ENCODE peak calls at places on chromosomes 7 and 10, in seven cellular contexts. E, H, K, R, W, A and F are unnamed samples.

GRCh38 chr10:71773221-71773971 is at the start of gene VSIR:
- DNase-seq in R (peak; percentile 64), E (peak; percentile 83), A (peak; percentile 95), H (peak; percentile 84), W (peak; percentile 94), K (peak; percentile 82), F (peak; percentile 94)

GRCh38 chr10:35855155-35855947 is 213.3 kb upstream of the FZD8 start:
- DNase-seq in K (no peak), A (no peak), H (no peak), W (no peak), R (peak; percentile 12), E (no peak), F (no peak)

GRCh38 chr10:78830062-78830974 is 238.4 kb upstream of the ZMIZ1 start:
- DNase-seq in W (no peak), R (peak; percentile 64), E (peak; percentile 27), H (no peak), A (no peak), K (no peak), F (no peak)

GRCh38 chr7:117297606-117298005 is 25.3 kb downstream of the WNT2 start:
- DNase-seq in R (no peak), W (no peak), H (no peak), K (no peak), E (no peak), A (no peak), F (no peak)

GRCh38 chr10:91567815-91568214 is 65.1 kb downstream of the PPP1R3C start:
- DNase-seq in R (peak; percentile 58), W (no peak), E (no peak), A (no peak), H (no peak), K (no peak), F (no peak)

GRCh38 chr10:113692271-113692670 is 12.6 kb downstream of the CASP7 start:
- DNase-seq in W (no peak), K (no peak), H (no peak), R (no peak), E (no peak), A (no peak), F (no peak)

GRCh38 chr7:22867589-22867988 is 44.9 kb upstream of the TOMM7 start:
- DNase-seq in R (no peak), W (no peak), A (no peak), K (no peak), H (no peak), E (no peak), F (no peak)

GRCh38 chr10:68876919-68877250 is 24.2 kb upstream of the DDX50 start:
- DNase-seq in H (no peak), W (peak; percentile 37), A (no peak), R (no peak), K (no peak), E (no peak), F (no peak)

GRCh38 chr7:36565792-36566356 is 158.4 kb downstream of the AOAH start:
- DNase-seq in R (peak; percentile 8), A (no peak), E (no peak), K (peak; percentile 67), W (no peak), H (no peak), F (no peak)

GRCh38 chr7:73985737-73986141 is 42.2 kb upstream of the ELN start:
- DNase-seq in H (no peak), K (no peak), R (no peak), E (no peak), W (no peak), A (no peak), F (no peak)
- TF ChIP-seq CTCF in H (no peak), K (no peak), R (no peak), E (no peak), W (no peak), A (no peak), F (no peak)

DNA sequence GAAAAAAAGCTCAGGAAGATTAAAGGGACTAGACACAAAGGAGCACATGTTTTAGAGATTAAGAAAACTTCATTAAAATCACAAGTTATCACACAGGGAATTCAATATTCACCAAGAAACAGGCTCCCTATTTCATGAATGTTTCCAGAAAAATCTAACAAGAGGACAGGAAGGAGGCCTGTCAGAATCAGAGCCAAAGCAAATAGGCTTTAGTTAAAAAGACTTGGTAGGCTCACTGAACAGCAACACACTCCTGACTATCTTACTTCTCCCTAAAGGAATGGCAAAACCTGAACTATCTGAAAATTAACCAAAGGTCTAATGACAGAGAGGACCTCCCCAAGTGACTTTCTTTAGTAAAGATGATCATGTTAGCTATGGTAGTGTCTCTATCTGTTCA is 188.3 kb upstream of the MEOX2 start:
- DNase-seq in K (no peak), W (no peak), H (no peak), R (no peak), A (no peak), E (no peak), F (no peak)
- TF ChIP-seq CTCF in K (no peak), W (no peak), H (no peak), R (no peak), A (no peak), E (no peak), F (no peak)

GRCh38 chr10:4770766-4771553 is 55.0 kb upstream of the AKR1E2 start:
- DNase-seq in K (peak; percentile 92), H (no peak), E (no peak), A (no peak), W (peak; percentile 34), R (peak; percentile 98), F (no peak)
- TF ChIP-seq CTCF in K (peak; percentile 44), H (no peak), E (no peak), A (no peak), W (peak; percentile 53), R (peak; percentile 27), F (no peak)

GRCh38 chr7:100812729-100813128 is 14.6 kb downstream of the EPHB4 start:
- DNase-seq in K (no peak), H (no peak), A (no peak), E (no peak), W (no peak), R (no peak), F (no peak)

GRCh38 chr7:100818825-100819224 is 8.5 kb downstream of the EPHB4 start:
- DNase-seq in R (no peak), H (no peak), E (no peak), W (no peak), K (no peak), A (no peak), F (no peak)

GRCh38 chr7:100818366-100818765 is 9.0 kb downstream of the EPHB4 start:
- DNase-seq in R (no peak), W (no peak), E (no peak), K (no peak), H (no peak), A (no peak), F (no peak)

GRCh38 chr7:100819586-100819985 is 7.7 kb downstream of the EPHB4 start:
- DNase-seq in A (no peak), R (no peak), E (no peak), K (no peak), H (no peak), W (no peak), F (no peak)

DNA sequence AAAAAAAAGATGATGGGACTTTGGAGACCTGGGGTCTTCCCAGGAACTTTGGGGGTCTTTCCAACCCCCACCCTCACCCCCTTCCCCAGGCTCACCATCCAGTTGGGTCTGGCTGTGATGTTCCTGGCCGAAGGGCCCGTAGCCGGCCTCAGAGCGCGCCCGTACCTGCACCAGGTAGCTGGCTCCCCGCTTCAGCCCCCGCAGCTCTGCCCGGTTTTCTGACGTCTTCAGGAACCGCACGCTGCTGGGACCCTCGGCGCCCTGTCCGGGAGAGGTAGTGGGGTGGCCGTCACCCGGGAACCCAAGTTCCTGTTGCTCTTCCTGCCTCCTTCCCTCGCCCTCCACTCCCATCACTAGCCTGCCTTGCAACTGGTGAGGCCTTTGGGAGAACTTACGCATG is 10.2 kb downstream of the EPHB4 start:
- DNase-seq in H (no peak), R (no peak), A (no peak), E (no peak), W (no peak), K (no peak), F (no peak)
- TF ChIP-seq CTCF in H (no peak), R (no peak), A (no peak), E (no peak), W (no peak), K (no peak), F (no peak)